ENCODE peak calls at places on chromosome 5, in five cellular contexts. One of them, this sample, is unnamed.

GRCh38 chr5:57338068-57338848 is 144.4 kb downstream of the ACTBL2 start:
- DNase-seq in EL: peak
- DNase-seq in activated T-helper 1 cell treated with Interleukin-2 at 50 U/mL for 16 hours: no peak
- DNase-seq in RCC 7860: peak
- DNase-seq in cerebellar cortex: peak
- DNase-seq in this sample: no peak

GRCh38 chr5:41161271-41161670 is 52.1 kb downstream of the C6 start:
- DNase-seq in EL: peak
- DNase-seq in activated T-helper 1 cell treated with Interleukin-2 at 50 U/mL for 16 hours: no peak
- DNase-seq in RCC 7860: no peak
- DNase-seq in cerebellar cortex: no peak
- DNase-seq in this sample: no peak

GRCh38 chr5:136001531-136001930 is 27.3 kb upstream of the TGFBI start:
- DNase-seq in EL: peak
- DNase-seq in activated T-helper 1 cell treated with Interleukin-2 at 50 U/mL for 16 hours: no peak
- DNase-seq in RCC 7860: no peak
- DNase-seq in cerebellar cortex: no peak
- DNase-seq in this sample: no peak

GRCh38 chr5:14685757-14686156 is 21.2 kb downstream of the OTULIN start:
- DNase-seq in EL: peak
- DNase-seq in activated T-helper 1 cell treated with Interleukin-2 at 50 U/mL for 16 hours: no peak
- DNase-seq in RCC 7860: peak
- DNase-seq in cerebellar cortex: peak
- DNase-seq in this sample: no peak

GRCh38 chr5:155728146-155728856 is 598.7 kb upstream of the SGCD start:
- DNase-seq in EL: no peak
- DNase-seq in activated T-helper 1 cell treated with Interleukin-2 at 50 U/mL for 16 hours: no peak
- DNase-seq in RCC 7860: no peak
- DNase-seq in cerebellar cortex: no peak
- DNase-seq in this sample: no peak

GRCh38 chr5:154385236-154385512 is 60.6 kb upstream of the SAP30L start:
- DNase-seq in EL: no peak
- DNase-seq in activated T-helper 1 cell treated with Interleukin-2 at 50 U/mL for 16 hours: no peak
- DNase-seq in RCC 7860: no peak
- DNase-seq in cerebellar cortex: no peak
- DNase-seq in this sample: peak

GRCh38 chr5:121500262-121500792 is 351.4 kb upstream of the FTMT start:
- DNase-seq in EL: no peak
- DNase-seq in activated T-helper 1 cell treated with Interleukin-2 at 50 U/mL for 16 hours: no peak
- DNase-seq in RCC 7860: no peak
- DNase-seq in cerebellar cortex: no peak
- DNase-seq in this sample: no peak

GRCh38 chr5:14745753-14746152 is 81.2 kb downstream of the OTULIN start:
- DNase-seq in EL: no peak
- DNase-seq in activated T-helper 1 cell treated with Interleukin-2 at 50 U/mL for 16 hours: no peak
- DNase-seq in RCC 7860: no peak
- DNase-seq in cerebellar cortex: no peak
- DNase-seq in this sample: peak

GRCh38 chr5:178625679-178626483 is 969 bp downstream of the CLK4 start:
- DNase-seq in EL: no peak
- DNase-seq in activated T-helper 1 cell treated with Interleukin-2 at 50 U/mL for 16 hours: no peak
- DNase-seq in RCC 7860: peak
- DNase-seq in cerebellar cortex: no peak
- DNase-seq in this sample: no peak

GRCh38 chr5:79938468-79938867 is 52.6 kb downstream of the MTX3 start:
- DNase-seq in EL: no peak
- DNase-seq in activated T-helper 1 cell treated with Interleukin-2 at 50 U/mL for 16 hours: no peak
- DNase-seq in RCC 7860: no peak
- DNase-seq in cerebellar cortex: no peak
- DNase-seq in this sample: no peak

GRCh38 chr5:15510816-15511215 is 10.8 kb downstream of the FBXL7 start:
- DNase-seq in EL: peak
- DNase-seq in activated T-helper 1 cell treated with Interleukin-2 at 50 U/mL for 16 hours: no peak
- DNase-seq in RCC 7860: no peak
- DNase-seq in cerebellar cortex: no peak
- DNase-seq in this sample: no peak

GRCh38 chr5:169116961-169117461 is 183.9 kb downstream of the SLIT3 start:
- DNase-seq in EL: no peak
- DNase-seq in activated T-helper 1 cell treated with Interleukin-2 at 50 U/mL for 16 hours: no peak
- DNase-seq in RCC 7860: no peak
- DNase-seq in cerebellar cortex: no peak
- DNase-seq in this sample: no peak

GRCh38 chr5:10920400-10920799 is 159.4 kb upstream of the DAP start:
- DNase-seq in EL: no peak
- DNase-seq in activated T-helper 1 cell treated with Interleukin-2 at 50 U/mL for 16 hours: no peak
- DNase-seq in RCC 7860: no peak
- DNase-seq in cerebellar cortex: no peak
- DNase-seq in this sample: no peak

GRCh38 chr5:139565411-139566305 is 4.5 kb downstream of the UBE2D2 start:
- DNase-seq in EL: no peak
- DNase-seq in activated T-helper 1 cell treated with Interleukin-2 at 50 U/mL for 16 hours: peak
- DNase-seq in RCC 7860: no peak
- DNase-seq in cerebellar cortex: no peak
- DNase-seq in this sample: peak

GRCh38 chr5:95720094-95720793 is 10.9 kb upstream of the RHOBTB3 start:
- DNase-seq in EL: peak
- DNase-seq in activated T-helper 1 cell treated with Interleukin-2 at 50 U/mL for 16 hours: no peak
- DNase-seq in RCC 7860: no peak
- DNase-seq in cerebellar cortex: peak
- DNase-seq in this sample: no peak

GRCh38 chr5:107743357-107744000 is 72.7 kb upstream of the EFNA5 start:
- DNase-seq in EL: peak
- DNase-seq in activated T-helper 1 cell treated with Interleukin-2 at 50 U/mL for 16 hours: no peak
- DNase-seq in RCC 7860: peak
- DNase-seq in cerebellar cortex: no peak
- DNase-seq in this sample: no peak

GRCh38 chr5:124524552-124525232 is 221.7 kb downstream of the ZNF608 start:
- DNase-seq in EL: no peak
- DNase-seq in activated T-helper 1 cell treated with Interleukin-2 at 50 U/mL for 16 hours: no peak
- DNase-seq in RCC 7860: no peak
- DNase-seq in cerebellar cortex: no peak
- DNase-seq in this sample: no peak

GRCh38 chr5:144202072-144202471 is 31.4 kb downstream of the KCTD16 start:
- DNase-seq in EL: no peak
- DNase-seq in activated T-helper 1 cell treated with Interleukin-2 at 50 U/mL for 16 hours: no peak
- DNase-seq in RCC 7860: no peak
- DNase-seq in cerebellar cortex: peak
- DNase-seq in this sample: no peak

GRCh38 chr5:120463991-120464626 is at the start of gene PRR16:
- DNase-seq in EL: peak
- DNase-seq in activated T-helper 1 cell treated with Interleukin-2 at 50 U/mL for 16 hours: no peak
- DNase-seq in RCC 7860: no peak
- DNase-seq in cerebellar cortex: peak
- DNase-seq in this sample: no peak

GRCh38 chr5:133376986-133377385 is 235.4 kb downstream of the FSTL4 start:
- DNase-seq in EL: no peak
- DNase-seq in activated T-helper 1 cell treated with Interleukin-2 at 50 U/mL for 16 hours: no peak
- DNase-seq in RCC 7860: no peak
- DNase-seq in cerebellar cortex: no peak
- DNase-seq in this sample: no peak

GRCh38 chr5:57117601-57118000 is 56.3 kb upstream of the GPBP1 start:
- DNase-seq in EL: peak
- DNase-seq in activated T-helper 1 cell treated with Interleukin-2 at 50 U/mL for 16 hours: peak
- DNase-seq in RCC 7860: no peak
- DNase-seq in cerebellar cortex: no peak
- DNase-seq in this sample: peak

GRCh38 chr5:100803391-100803790 is 99.7 kb downstream of the ST8SIA4 start:
- DNase-seq in EL: no peak
- DNase-seq in activated T-helper 1 cell treated with Interleukin-2 at 50 U/mL for 16 hours: no peak
- DNase-seq in RCC 7860: no peak
- DNase-seq in cerebellar cortex: no peak
- DNase-seq in this sample: no peak

GRCh38 chr5:164052536-164053090 is 547.2 kb downstream of the MAT2B start:
- DNase-seq in EL: no peak
- DNase-seq in activated T-helper 1 cell treated with Interleukin-2 at 50 U/mL for 16 hours: no peak
- DNase-seq in RCC 7860: no peak
- DNase-seq in cerebellar cortex: peak
- DNase-seq in this sample: no peak

GRCh38 chr5:77630246-77631165 is 8.0 kb downstream of the OTP start:
- DNase-seq in EL: peak
- DNase-seq in activated T-helper 1 cell treated with Interleukin-2 at 50 U/mL for 16 hours: no peak
- DNase-seq in RCC 7860: no peak
- DNase-seq in cerebellar cortex: peak
- DNase-seq in this sample: no peak

GRCh38 chr5:134026521-134027202 is 21.9 kb upstream of the VDAC1 start:
- DNase-seq in EL: peak
- DNase-seq in activated T-helper 1 cell treated with Interleukin-2 at 50 U/mL for 16 hours: peak
- DNase-seq in RCC 7860: peak
- DNase-seq in cerebellar cortex: peak
- DNase-seq in this sample: peak

GRCh38 chr5:161376034-161376433 is 170.5 kb downstream of the GABRB2 start:
- DNase-seq in EL: no peak
- DNase-seq in activated T-helper 1 cell treated with Interleukin-2 at 50 U/mL for 16 hours: no peak
- DNase-seq in RCC 7860: no peak
- DNase-seq in cerebellar cortex: no peak
- DNase-seq in this sample: no peak

This sample was measured in activated gamma-delta T cell treated with anti-CD3 and anti-CD28 coated beads, Interleukin-2, amount 50 U/mL, for 16 hours.